ENCODE peak calls at places on chromosomes 16 and 17, in five cellular contexts. D is SK-MEL-5; N is naive thymus-derived CD4-positive, alpha-beta T cell; O is amniotic stem cell; C is activated CD4-positive, CD25-positive, alpha-beta regulatory T cell. R is an unnamed sample.

GRCh38 chr16:58419241-58420012 is 27.2 kb downstream of the GINS3 start:
- DNase-seq in O (no peak), D (no peak), N (no peak), C (no peak), R (no peak)

GRCh38 chr17:38601539-38602351 is 4.0 kb downstream of the SRCIN1 start:
- DNase-seq in N (no peak), C (no peak), O (no peak), D (no peak), R (no peak)

GRCh38 chr17:77943971-77944370 is 14.5 kb upstream of the TNRC6C start:
- DNase-seq in O (no peak), D (no peak), N (no peak), C (no peak), R (no peak)

GRCh38 chr16:77585379-77585778 is 136.9 kb upstream of the NUDT7 start:
- DNase-seq in D (no peak), N (no peak), C (no peak), O (no peak), R (no peak)

GRCh38 chr17:15883617-15884111 is 61.3 kb upstream of the ADORA2B start:
- DNase-seq in C (no peak), D (peak), O (no peak), N (no peak), R (no peak)

GRCh38 chr17:55157165-55157564 is 107.6 kb upstream of the HLF start:
- DNase-seq in N (no peak), O (no peak), D (no peak), C (no peak), R (peak)

GRCh38 chr17:17849863-17850373 is 13.1 kb upstream of the SREBF1 start:
- DNase-seq in D (peak), O (no peak), C (peak), N (peak), R (peak)

GRCh38 chr17:15957206-15957605 is 12.3 kb downstream of the ADORA2B start:
- DNase-seq in D (no peak), N (no peak), O (no peak), C (no peak), R (no peak)

GRCh38 chr16:3532741-3533140 is 31.9 kb downstream of the CLUAP1 start:
- DNase-seq in D (no peak), O (no peak), C (no peak), N (no peak), R (no peak)

GRCh38 chr17:79696159-79696982 is 34.4 kb upstream of the ENPP7 start:
- DNase-seq in D (no peak), N (no peak), C (no peak), O (no peak), R (no peak)

GRCh38 chr17:17117923-17118322 is 75.7 kb downstream of the MPRIP start:
- DNase-seq in D (no peak), N (no peak), O (no peak), C (no peak), R (no peak)

GRCh38 chr16:5505093-5505887 is 407.7 kb upstream of the EEF2KMT start:
- DNase-seq in N (no peak), O (no peak), D (no peak), C (no peak), R (no peak)

GRCh38 chr17:48194097-48194550 is 86.6 kb downstream of the SNX11 start:
- DNase-seq in D (peak), N (peak), O (no peak), C (no peak), R (peak)

GRCh38 chr17:40278414-40278813 is 9.3 kb upstream of the CDC6 start:
- DNase-seq in C (no peak), N (no peak), O (no peak), D (no peak), R (no peak)

GRCh38 chr17:78924481-78925151 is 571 bp downstream of the TIMP2 start:
- DNase-seq in D (no peak), C (no peak), O (peak), N (no peak), R (peak)

GRCh38 chr17:10349403-10349802 is 23.4 kb downstream of the MYH13 start:
- DNase-seq in N (no peak), D (peak), C (no peak), O (no peak), R (peak)

GRCh38 chr16:47987136-47987535 is 168.7 kb downstream of the ABCC12 start:
- DNase-seq in N (no peak), C (no peak), D (no peak), O (no peak), R (no peak)

GRCh38 chr17:64998436-64999190 is 57.9 kb downstream of the GNA13 start:
- DNase-seq in O (no peak), D (no peak), C (no peak), N (no peak), R (no peak)

GRCh38 chr17:82348866-82349265 is 10.2 kb upstream of the TEX19 start:
- DNase-seq in O (no peak), D (no peak), N (no peak), C (no peak), R (no peak)

GRCh38 chr16:23504076-23504452 is 6.2 kb downstream of the GGA2 start:
- DNase-seq in O (no peak), N (no peak), D (no peak), C (no peak), R (no peak)

GRCh38 chr16:61946019-61946418 is 90.2 kb downstream of the CDH8 start:
- DNase-seq in C (no peak), D (no peak), O (no peak), N (no peak), R (peak)

GRCh38 chr16:200388-200787 is 20.1 kb downstream of the HBQ1 start:
- DNase-seq in O (peak), C (no peak), N (no peak), D (no peak), R (peak)

GRCh38 chr16:84481051-84481735 is 23.3 kb downstream of the MEAK7 start:
- DNase-seq in O (no peak), C (no peak), D (no peak), N (no peak), R (no peak)

GRCh38 chr17:49664706-49665211 is 13.1 kb downstream of the SPOP start:
- DNase-seq in N (no peak), D (no peak), C (no peak), O (no peak), R (no peak)

GRCh38 chr16:73154063-73154870 is 106.3 kb upstream of the ZFHX3 start:
- DNase-seq in D (no peak), C (no peak), N (no peak), O (no peak), R (no peak)

GRCh38 chr17:32747856-32748255 is 129.1 kb downstream of the MYO1D start:
- DNase-seq in C (no peak), O (no peak), D (no peak), N (no peak), R (no peak)

GRCh38 chr17:35630530-35631148 is 43.5 kb downstream of the AP2B1 start:
- DNase-seq in O (peak), N (no peak), D (peak), C (no peak), R (no peak)

GRCh38 chr17:229130-229944 is 47.9 kb upstream of the DOC2B start:
- DNase-seq in N (no peak), D (no peak), O (no peak), C (no peak), R (no peak)

GRCh38 chr16:43294-43693 is 10.1 kb downstream of the POLR3K start:
- DNase-seq in N (no peak), O (no peak), C (no peak), D (no peak), R (no peak)

GRCh38 chr16:11303405-11304138 is 22.4 kb upstream of the PRM1 start:
- DNase-seq in C (no peak), D (no peak), O (no peak), N (no peak), R (no peak)

GRCh38 chr16:10519297-10519696 is 61.1 kb downstream of the EMP2 start:
- DNase-seq in O (no peak), D (no peak), C (no peak), N (no peak), R (no peak)

GRCh38 chr17:78226752-78227454 is 4.5 kb upstream of the TMEM235 start:
- DNase-seq in O (no peak), C (no peak), N (no peak), D (no peak), R (no peak)

GRCh38 chr17:35797370-35797769 is 1.9 kb upstream of the MMP28 start:
- DNase-seq in D (no peak), O (no peak), C (no peak), N (no peak), R (no peak)

GRCh38 chr16:83843657-83844056 is 35.9 kb downstream of the HSBP1 start:
- DNase-seq in O (no peak), N (no peak), C (no peak), D (no peak), R (no peak)

GRCh38 chr16:56691885-56692284 is 9.6 kb downstream of the MT1X start:
- DNase-seq in N (no peak), D (no peak), C (no peak), O (no peak), R (no peak)

GRCh38 chr17:77372444-77373297 is 231.9 kb downstream of the SEC14L1 start:
- DNase-seq in O (peak), C (no peak), N (peak), D (no peak), R (peak)

GRCh38 chr17:19343671-19344151 is 18.8 kb downstream of the B9D1 start:
- DNase-seq in O (no peak), D (no peak), N (no peak), C (no peak), R (no peak)

GRCh38 chr16:56294599-56294998 is 103.3 kb downstream of the GNAO1 start:
- DNase-seq in D (peak), O (no peak), N (no peak), C (no peak), R (no peak)

GRCh38 chr17:16214190-16215001 is 938 bp downstream of the NCOR1 start:
- DNase-seq in C (no peak), O (no peak), N (no peak), D (no peak), R (no peak)

GRCh38 chr16:22670551-22670970 is 143.4 kb upstream of the HS3ST2 start:
- DNase-seq in N (no peak), O (no peak), C (no peak), D (peak), R (peak)

R was measured in A673.